ENCODE peak calls at places on chromosomes 13 and 19, in five cellular contexts. One of them, this sample, is unnamed.

GRCh38 chr19:483332-484072 is 12.8 kb upstream of the MADCAM1 start:
- DNase-seq in esophagus squamous epithelium: no peak
- DNase-seq in Peyer's patch: no peak
- DNase-seq in tibial nerve: no peak
- DNase-seq in body of pancreas: no peak
- DNase-seq in this sample: no peak

GRCh38 chr13:84137292-84137691 is 255.0 kb upstream of the SLITRK1 start:
- DNase-seq in esophagus squamous epithelium: no peak
- DNase-seq in Peyer's patch: no peak
- DNase-seq in tibial nerve: no peak
- DNase-seq in body of pancreas: no peak
- DNase-seq in this sample: no peak

GRCh38 chr19:38970664-38971532 is 4.6 kb downstream of the FBXO17 start:
- DNase-seq in esophagus squamous epithelium: no peak
- DNase-seq in Peyer's patch: no peak
- DNase-seq in tibial nerve: no peak
- DNase-seq in body of pancreas: no peak
- DNase-seq in this sample: no peak

GRCh38 chr13:114286808-114287207 is 5.4 kb downstream of the UPF3A start:
- DNase-seq in esophagus squamous epithelium: no peak
- DNase-seq in Peyer's patch: no peak
- DNase-seq in tibial nerve: no peak
- DNase-seq in body of pancreas: no peak
- DNase-seq in this sample: no peak

GRCh38 chr13:112346173-112346898 is 29.8 kb upstream of the SPACA7 start:
- DNase-seq in esophagus squamous epithelium: no peak
- DNase-seq in Peyer's patch: no peak
- DNase-seq in tibial nerve: no peak
- DNase-seq in body of pancreas: no peak
- DNase-seq in this sample: no peak

GRCh38 chr13:52925221-52925620 is 76.8 kb upstream of the PCDH8 start:
- DNase-seq in esophagus squamous epithelium: no peak
- DNase-seq in Peyer's patch: no peak
- DNase-seq in tibial nerve: no peak
- DNase-seq in body of pancreas: no peak
- DNase-seq in this sample: no peak

GRCh38 chr13:40485611-40486517 is 180.6 kb downstream of the FOXO1 start:
- DNase-seq in esophagus squamous epithelium: no peak
- DNase-seq in Peyer's patch: no peak
- DNase-seq in tibial nerve: no peak
- DNase-seq in body of pancreas: no peak
- DNase-seq in this sample: no peak

GRCh38 chr13:55307909-55308308 is 1832.8 kb upstream of the PRR20A start:
- DNase-seq in esophagus squamous epithelium: no peak
- DNase-seq in Peyer's patch: no peak
- DNase-seq in tibial nerve: no peak
- DNase-seq in body of pancreas: no peak
- DNase-seq in this sample: no peak

GRCh38 chr13:91193358-91193757 is 154.1 kb upstream of the MIR17HG start:
- DNase-seq in esophagus squamous epithelium: no peak
- DNase-seq in Peyer's patch: no peak
- DNase-seq in tibial nerve: no peak
- DNase-seq in body of pancreas: no peak
- DNase-seq in this sample: no peak

GRCh38 chr13:110310541-110311491 is 3.7 kb downstream of the COL4A2 start:
- DNase-seq in esophagus squamous epithelium: no peak
- DNase-seq in Peyer's patch: no peak
- DNase-seq in tibial nerve: no peak
- DNase-seq in body of pancreas: no peak
- DNase-seq in this sample: no peak

GRCh38 chr13:43895940-43896339 is 16.2 kb downstream of the LACC1 start:
- DNase-seq in esophagus squamous epithelium: no peak
- DNase-seq in Peyer's patch: no peak
- DNase-seq in tibial nerve: no peak
- DNase-seq in body of pancreas: no peak
- DNase-seq in this sample: no peak

GRCh38 chr19:17020823-17021222 is 5.8 kb downstream of the CPAMD8 start:
- DNase-seq in esophagus squamous epithelium: no peak
- DNase-seq in Peyer's patch: no peak
- DNase-seq in tibial nerve: no peak
- DNase-seq in body of pancreas: no peak
- DNase-seq in this sample: no peak

GRCh38 chr13:46630419-46631183 is 77.6 kb downstream of the LRCH1 start:
- DNase-seq in esophagus squamous epithelium: no peak
- DNase-seq in Peyer's patch: no peak
- DNase-seq in tibial nerve: no peak
- DNase-seq in body of pancreas: no peak
- DNase-seq in this sample: no peak
- TF ChIP-seq POLR2A in esophagus squamous epithelium: no peak
- TF ChIP-seq POLR2A in Peyer's patch: no peak
- TF ChIP-seq POLR2A in tibial nerve: no peak
- TF ChIP-seq POLR2A in body of pancreas: no peak
- TF ChIP-seq POLR2A in this sample: no peak

DNA sequence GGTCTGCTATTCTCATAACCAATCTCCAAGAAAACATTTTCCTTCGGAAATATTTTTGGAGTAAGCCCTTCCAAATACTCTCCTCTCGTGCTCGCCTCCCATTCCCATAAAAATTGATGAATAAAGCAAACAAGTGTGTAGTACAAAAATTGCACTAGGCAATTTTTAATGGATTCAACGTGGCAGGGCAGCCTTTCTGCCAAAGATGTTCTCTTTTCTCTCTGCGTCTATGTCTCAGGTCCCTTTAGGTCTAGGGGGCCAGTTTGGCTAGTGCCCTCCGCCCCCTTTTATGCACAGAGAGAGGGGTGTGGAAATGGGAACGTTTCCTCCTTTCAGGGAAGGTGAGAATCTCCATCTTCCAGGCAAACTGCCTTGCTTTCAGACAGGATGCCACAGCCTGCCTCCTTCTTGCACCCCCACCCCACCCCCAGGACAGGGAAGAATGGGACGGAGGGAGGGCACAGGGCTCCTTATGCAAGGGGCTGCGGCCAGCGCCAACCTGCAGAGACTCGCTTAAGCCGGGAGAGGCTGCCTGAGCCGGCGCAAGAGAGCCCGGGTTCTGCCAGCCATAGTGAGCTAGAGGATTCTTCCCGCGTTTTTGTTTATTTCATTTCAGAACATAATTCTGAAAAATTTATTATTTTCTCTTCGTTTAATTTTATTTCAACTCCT is 2.7 kb upstream of the ZIC2 start:
- DNase-seq in esophagus squamous epithelium: no peak
- DNase-seq in Peyer's patch: no peak
- DNase-seq in tibial nerve: no peak
- DNase-seq in body of pancreas: no peak
- DNase-seq in this sample: no peak
- H3K4me3 ChIP-seq in esophagus squamous epithelium: peak
- H3K4me3 ChIP-seq in Peyer's patch: no peak
- H3K4me3 ChIP-seq in tibial nerve: no peak
- H3K4me3 ChIP-seq in body of pancreas: no peak
- H3K4me3 ChIP-seq in this sample: no peak

GRCh38 chr19:9791552-9792181 is 23.1 kb upstream of the ZNF846 start:
- DNase-seq in esophagus squamous epithelium: peak
- DNase-seq in Peyer's patch: peak
- DNase-seq in tibial nerve: peak
- DNase-seq in body of pancreas: peak
- DNase-seq in this sample: peak
- H3K27ac ChIP-seq in esophagus squamous epithelium: peak
- H3K27ac ChIP-seq in Peyer's patch: peak
- H3K27ac ChIP-seq in tibial nerve: peak
- H3K27ac ChIP-seq in body of pancreas: peak
- H3K27ac ChIP-seq in this sample: peak

DNA sequence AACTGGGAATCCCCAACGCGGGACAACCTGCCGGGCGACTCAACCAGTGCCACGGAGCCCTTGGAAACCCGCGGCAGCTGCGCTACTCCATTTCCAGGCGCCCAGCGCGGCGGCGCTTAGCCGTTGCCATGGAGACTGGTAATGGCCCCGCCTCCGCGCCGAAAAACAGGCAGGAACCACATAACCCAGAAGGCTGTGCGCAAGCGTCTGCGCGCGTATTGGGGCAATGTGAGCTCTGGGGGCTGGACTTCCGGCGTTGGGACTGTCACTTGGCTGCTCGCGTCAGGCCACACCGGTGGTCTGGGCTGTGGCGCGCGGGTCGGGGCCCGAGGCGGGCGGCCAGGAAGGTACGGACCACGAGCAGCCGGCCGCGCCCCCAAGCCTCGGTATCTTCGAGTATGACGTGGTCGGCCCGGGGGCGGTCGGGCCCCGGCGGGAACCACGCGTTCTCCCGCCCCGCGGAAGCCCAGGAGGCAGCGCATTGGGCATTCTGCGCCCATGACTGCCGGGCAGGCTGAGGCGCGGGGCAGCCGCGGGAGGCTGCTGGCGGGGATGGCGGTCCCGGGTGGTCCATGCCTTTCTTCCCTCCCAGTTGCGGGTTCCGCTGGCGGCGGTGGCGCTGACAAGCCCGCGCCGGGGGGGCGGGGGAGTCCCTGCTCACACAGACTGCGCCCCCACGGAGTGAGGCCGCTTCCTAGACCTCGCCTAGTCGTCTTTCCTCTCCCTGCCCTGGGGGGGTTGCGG is at the start of gene ZNF324B:
- DNase-seq in esophagus squamous epithelium: peak
- DNase-seq in Peyer's patch: peak
- DNase-seq in tibial nerve: peak
- DNase-seq in body of pancreas: peak
- DNase-seq in this sample: peak
- TF ChIP-seq POLR2A in esophagus squamous epithelium: no peak
- TF ChIP-seq POLR2A in Peyer's patch: peak
- TF ChIP-seq POLR2A in tibial nerve: no peak
- TF ChIP-seq POLR2A in body of pancreas: no peak
- TF ChIP-seq POLR2A in this sample: peak

GRCh38 chr13:79062291-79062690 is 343.8 kb downstream of the RBM26 start:
- DNase-seq in esophagus squamous epithelium: no peak
- DNase-seq in Peyer's patch: no peak
- DNase-seq in tibial nerve: no peak
- DNase-seq in body of pancreas: no peak
- DNase-seq in this sample: no peak

GRCh38 chr13:79056706-79057105 is 349.3 kb downstream of the RBM26 start:
- DNase-seq in esophagus squamous epithelium: no peak
- DNase-seq in Peyer's patch: no peak
- DNase-seq in tibial nerve: no peak
- DNase-seq in body of pancreas: no peak
- DNase-seq in this sample: no peak

DNA sequence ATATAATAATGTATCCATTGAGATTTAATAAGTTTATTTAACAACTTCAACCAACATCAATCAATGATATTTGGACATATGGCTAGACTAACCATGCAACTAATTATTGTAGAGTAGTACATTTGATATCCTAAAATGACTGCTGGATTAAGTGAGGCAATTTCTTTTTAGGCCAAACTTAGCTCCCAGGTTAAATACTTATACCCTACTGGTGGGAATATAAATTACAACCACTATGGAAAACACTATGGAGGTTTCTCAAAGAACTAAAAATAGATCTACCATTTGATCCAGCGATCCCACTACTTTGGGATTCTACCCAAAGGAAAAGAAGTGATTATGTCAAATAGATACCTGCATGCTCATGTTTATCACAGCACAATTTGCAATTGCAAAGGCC is 345.8 kb downstream of the RBM26 start:
- DNase-seq in esophagus squamous epithelium: no peak
- DNase-seq in Peyer's patch: no peak
- DNase-seq in tibial nerve: no peak
- DNase-seq in body of pancreas: no peak
- DNase-seq in this sample: no peak
- H3K4me3 ChIP-seq in esophagus squamous epithelium: no peak
- H3K4me3 ChIP-seq in Peyer's patch: no peak
- H3K4me3 ChIP-seq in tibial nerve: no peak
- H3K4me3 ChIP-seq in body of pancreas: no peak
- H3K4me3 ChIP-seq in this sample: no peak

DNA sequence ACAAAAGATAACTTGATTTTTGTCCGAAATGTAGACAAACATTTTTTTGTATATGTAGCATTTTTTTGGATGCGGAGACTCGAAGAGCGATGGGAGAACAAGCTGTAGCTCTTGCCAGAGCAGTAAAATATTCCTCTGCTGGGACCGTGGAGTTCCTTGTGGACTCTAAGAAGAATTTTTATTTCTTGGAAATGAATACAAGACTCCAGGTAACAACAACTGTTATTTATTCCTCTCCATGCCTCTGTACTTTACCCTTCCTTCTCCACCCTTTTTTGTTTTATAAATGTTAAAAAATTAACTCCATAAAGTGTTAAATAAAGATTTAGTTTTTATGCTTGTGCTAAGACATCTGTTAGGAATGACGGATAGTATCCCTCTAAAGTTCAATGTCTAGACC is 184.2 kb downstream of the PCCA start:
- DNase-seq in esophagus squamous epithelium: no peak
- DNase-seq in Peyer's patch: no peak
- DNase-seq in tibial nerve: no peak
- DNase-seq in body of pancreas: no peak
- DNase-seq in this sample: no peak
- H3K27ac ChIP-seq in esophagus squamous epithelium: no peak
- H3K27ac ChIP-seq in Peyer's patch: no peak
- H3K27ac ChIP-seq in tibial nerve: no peak
- H3K27ac ChIP-seq in body of pancreas: no peak
- H3K27ac ChIP-seq in this sample: no peak

GRCh38 chr19:14441041-14441938 is 8.2 kb downstream of the PKN1 start:
- DNase-seq in esophagus squamous epithelium: no peak
- DNase-seq in Peyer's patch: no peak
- DNase-seq in tibial nerve: no peak
- DNase-seq in body of pancreas: no peak
- DNase-seq in this sample: no peak

GRCh38 chr19:14439014-14439413 is 5.9 kb downstream of the PKN1 start:
- DNase-seq in esophagus squamous epithelium: no peak
- DNase-seq in Peyer's patch: no peak
- DNase-seq in tibial nerve: no peak
- DNase-seq in body of pancreas: no peak
- DNase-seq in this sample: no peak

GRCh38 chr19:14437578-14438140 is 4.6 kb downstream of the PKN1 start:
- DNase-seq in esophagus squamous epithelium: no peak
- DNase-seq in Peyer's patch: no peak
- DNase-seq in tibial nerve: no peak
- DNase-seq in body of pancreas: no peak
- DNase-seq in this sample: no peak

GRCh38 chr19:14442904-14443631 is 10.0 kb downstream of the PKN1 start:
- DNase-seq in esophagus squamous epithelium: no peak
- DNase-seq in Peyer's patch: no peak
- DNase-seq in tibial nerve: no peak
- DNase-seq in body of pancreas: no peak
- DNase-seq in this sample: no peak

DNA sequence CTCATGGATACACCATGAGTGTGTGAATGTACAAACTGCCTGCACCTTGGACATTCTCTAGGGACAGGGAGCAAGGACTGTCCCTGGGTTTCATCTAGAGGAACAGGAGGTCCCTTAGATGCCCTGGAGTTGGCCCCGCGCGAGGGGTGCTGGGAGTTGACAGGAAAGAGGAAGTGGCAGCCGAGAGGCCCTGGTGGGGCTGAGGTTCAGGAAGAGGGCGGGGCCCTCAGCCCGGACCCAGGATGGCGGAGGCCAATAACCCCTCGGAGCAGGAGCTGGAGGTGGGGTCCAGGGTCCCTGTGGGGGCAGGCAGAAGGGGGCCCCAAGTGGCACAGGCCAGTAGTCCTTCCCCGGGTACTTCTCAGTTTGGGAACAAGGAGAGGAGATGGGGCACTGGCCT is 6.9 kb downstream of the PKN1 start:
- DNase-seq in esophagus squamous epithelium: peak
- DNase-seq in Peyer's patch: peak
- DNase-seq in tibial nerve: peak
- DNase-seq in body of pancreas: peak
- DNase-seq in this sample: peak
- TF ChIP-seq POLR2A in esophagus squamous epithelium: no peak
- TF ChIP-seq POLR2A in Peyer's patch: no peak
- TF ChIP-seq POLR2A in tibial nerve: no peak
- TF ChIP-seq POLR2A in body of pancreas: no peak
- TF ChIP-seq POLR2A in this sample: no peak